ENCODE peak calls at places on chromosomes 3 and 15, in four cellular contexts. Q, J, Y and G are unnamed samples. For H3K27me3, the result is how much of the 10 kb centered on the place peaks cover.

GRCh38 chr3:165181556-165181955 is 14.6 kb downstream of the SLITRK3 start:
- DNase-seq in Q (no peak), J (no peak), Y (no peak), G (no peak)

GRCh38 chr3:153961498-153961897 is 159.7 kb upstream of the ARHGEF26 start:
- DNase-seq in Q (no peak), J (no peak), Y (no peak), G (no peak)

GRCh38 chr3:37053337-37053736 is 60.0 kb downstream of the MLH1 start:
- DNase-seq in Q (no peak), J (no peak), Y (no peak), G (no peak)

GRCh38 chr15:101175396-101175795 is 76.5 kb downstream of the CHSY1 start:
- DNase-seq in Q (peak), J (no peak), Y (peak), G (no peak)

GRCh38 chr3:32334675-32335074 is 57.0 kb upstream of the CMTM7 start:
- DNase-seq in Q (no peak), J (no peak), Y (no peak), G (peak)

GRCh38 chr15:59294961-59295741 is 77.5 kb downstream of the MYO1E start:
- DNase-seq in Q (no peak), J (peak), Y (no peak), G (no peak)

GRCh38 chr15:49370782-49371181 is 52.3 kb upstream of the FGF7 start:
- DNase-seq in Q (no peak), J (peak), Y (peak), G (no peak)

GRCh38 chr15:77865106-77865630 is 212.3 kb downstream of the TBC1D2B start:
- DNase-seq in Q (peak), J (no peak), Y (no peak), G (no peak)

GRCh38 chr3:49428697-49429100 is 425 bp downstream of the NICN1 start:
- DNase-seq in Q (no peak), J (no peak), Y (no peak), G (no peak)

GRCh38 chr3:195147649-195148121 is 123.3 kb downstream of the XXYLT1 start:
- DNase-seq in Q (no peak), J (no peak), Y (no peak), G (no peak)

GRCh38 chr3:5423076-5423475 is 235.6 kb downstream of the EDEM1 start:
- DNase-seq in Q (no peak), J (no peak), Y (peak), G (no peak)

GRCh38 chr3:47583320-47584075 is 4.8 kb upstream of the CSPG5 start:
- DNase-seq in Q (no peak), J (no peak), Y (no peak), G (no peak)

GRCh38 chr15:29040367-29040745 is 154.6 kb downstream of the APBA2 start:
- DNase-seq in Q (peak), J (peak), Y (no peak), G (no peak)

GRCh38 chr15:58962662-58963565 is 24.5 kb upstream of the RNF111 start:
- DNase-seq in Q (no peak), J (peak), Y (no peak), G (no peak)

GRCh38 chr3:127630811-127631714 is 2.1 kb downstream of the PODXL2 start:
- DNase-seq in Q (no peak), J (no peak), Y (no peak), G (no peak)

GRCh38 chr3:107988464-107989156 is 102.2 kb downstream of the CD47 start:
- DNase-seq in Q (no peak), J (peak), Y (no peak), G (no peak)

GRCh38 chr15:61835476-61836106 is 224.7 kb downstream of the VPS13C start:
- DNase-seq in Q (no peak), J (peak), Y (peak), G (peak)

GRCh38 chr3:12556243-12556722 is 604 bp upstream of the MKRN2 start:
- DNase-seq in Q (no peak), J (no peak), Y (no peak), G (no peak)

GRCh38 chr3:149466192-149466591 is 8.3 kb upstream of the TM4SF4 start:
- DNase-seq in Q (no peak), J (peak), Y (no peak), G (no peak)

GRCh38 chr15:101452572-101452971 is 36.9 kb downstream of the PCSK6 start:
- DNase-seq in Q (no peak), J (no peak), Y (no peak), G (no peak)

GRCh38 chr3:30198162-30198561 is 408.2 kb upstream of the TGFBR2 start:
- DNase-seq in Q (no peak), J (no peak), Y (peak), G (no peak)

GRCh38 chr3:49868951-49869454 is 703 bp downstream of the CAMKV start:
- DNase-seq in Q (no peak), J (no peak), Y (no peak), G (no peak)

GRCh38 chr3:176737480-176738147 is 459.7 kb downstream of the TBL1XR1 start:
- DNase-seq in Q (no peak), J (no peak), Y (no peak), G (no peak)

GRCh38 chr3:183217548-183218321 is 35.3 kb upstream of the B3GNT5 start:
- DNase-seq in Q (no peak), J (no peak), Y (peak), G (no peak)

GRCh38 chr3:196969660-196970546 is 1.3 kb upstream of the PIGZ start:
- DNase-seq in Q (peak), J (peak), Y (peak), G (peak)

GRCh38 chr3:158404319-158404718 is 166.7 kb upstream of the MLF1 start:
- DNase-seq in Q (no peak), J (no peak), Y (no peak), G (no peak)

GRCh38 chr3:112734171-112734570 is 93.2 kb upstream of the CCDC80 start:
- DNase-seq in Q (no peak), J (peak), Y (no peak), G (no peak)

GRCh38 chr3:112734718-112735350 is 93.9 kb upstream of the CCDC80 start:
- DNase-seq in Q (no peak), J (peak), Y (peak), G (peak)

GRCh38 chr3:112735927-112736326 is 95.0 kb upstream of the CCDC80 start:
- DNase-seq in Q (no peak), J (no peak), Y (no peak), G (no peak)

GRCh38 chr3:112730210-112730609 is 89.3 kb upstream of the CCDC80 start:
- DNase-seq in Q (no peak), J (no peak), Y (no peak), G (no peak)
- TF ChIP-seq CTCF in Q (no peak), J (peak), Y (no peak), G (no peak)

GRCh38 chr15:84609818-84610525 is 9.2 kb downstream of the ZSCAN2 start:
- DNase-seq in Q (no peak), J (no peak), Y (no peak), G (no peak)
- H3K27ac ChIP-seq in Q (no peak), J (no peak), Y (no peak), G (no peak)

DNA sequence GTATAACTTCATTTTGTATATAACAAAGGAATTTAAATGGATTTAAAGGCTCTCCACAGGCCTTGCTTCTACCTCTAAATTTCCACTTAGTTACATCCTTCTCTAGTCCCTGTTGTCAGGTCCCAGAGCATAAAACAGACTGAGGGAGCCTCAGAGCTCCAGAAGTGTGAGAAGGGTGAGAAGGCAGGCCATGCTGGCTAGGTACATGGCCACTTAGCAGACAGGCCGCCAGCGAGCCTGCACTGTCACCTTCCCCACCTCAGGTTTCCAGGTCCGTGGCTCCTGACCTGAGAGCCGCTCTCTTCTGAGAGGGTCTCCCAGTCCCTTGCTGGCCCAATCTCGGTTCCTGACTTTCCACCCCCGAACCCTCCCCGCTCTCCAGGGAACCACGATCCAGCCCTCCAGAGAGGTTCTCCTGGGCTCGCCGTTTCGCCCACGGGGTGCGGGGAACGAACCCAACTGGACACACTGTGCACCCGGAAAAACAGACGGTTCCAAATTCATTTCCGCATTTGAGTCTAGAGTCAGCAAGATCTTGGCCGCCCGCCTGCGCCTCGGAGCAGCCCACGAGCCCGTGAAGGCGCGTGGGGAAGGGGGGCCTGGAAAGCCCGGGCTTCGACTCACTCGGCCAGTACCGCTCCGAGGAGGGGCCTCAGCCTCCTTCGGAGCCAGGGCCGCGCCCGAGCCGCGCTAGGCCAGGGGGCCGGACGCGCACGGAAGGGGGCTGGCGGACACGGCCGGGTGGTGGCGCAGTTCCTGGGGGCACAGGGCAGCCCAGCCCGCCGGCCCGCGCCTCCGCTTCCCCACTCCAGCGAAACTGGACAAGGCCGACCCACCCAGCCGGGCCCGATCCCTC is 16.7 kb upstream of the SOX2 start:
- DNase-seq in Q (no peak), J (peak), Y (no peak), G (no peak)
- H3K27me3 ChIP-seq in Q (half or more), J (under half), Y (under half), G (half or more)

DNA sequence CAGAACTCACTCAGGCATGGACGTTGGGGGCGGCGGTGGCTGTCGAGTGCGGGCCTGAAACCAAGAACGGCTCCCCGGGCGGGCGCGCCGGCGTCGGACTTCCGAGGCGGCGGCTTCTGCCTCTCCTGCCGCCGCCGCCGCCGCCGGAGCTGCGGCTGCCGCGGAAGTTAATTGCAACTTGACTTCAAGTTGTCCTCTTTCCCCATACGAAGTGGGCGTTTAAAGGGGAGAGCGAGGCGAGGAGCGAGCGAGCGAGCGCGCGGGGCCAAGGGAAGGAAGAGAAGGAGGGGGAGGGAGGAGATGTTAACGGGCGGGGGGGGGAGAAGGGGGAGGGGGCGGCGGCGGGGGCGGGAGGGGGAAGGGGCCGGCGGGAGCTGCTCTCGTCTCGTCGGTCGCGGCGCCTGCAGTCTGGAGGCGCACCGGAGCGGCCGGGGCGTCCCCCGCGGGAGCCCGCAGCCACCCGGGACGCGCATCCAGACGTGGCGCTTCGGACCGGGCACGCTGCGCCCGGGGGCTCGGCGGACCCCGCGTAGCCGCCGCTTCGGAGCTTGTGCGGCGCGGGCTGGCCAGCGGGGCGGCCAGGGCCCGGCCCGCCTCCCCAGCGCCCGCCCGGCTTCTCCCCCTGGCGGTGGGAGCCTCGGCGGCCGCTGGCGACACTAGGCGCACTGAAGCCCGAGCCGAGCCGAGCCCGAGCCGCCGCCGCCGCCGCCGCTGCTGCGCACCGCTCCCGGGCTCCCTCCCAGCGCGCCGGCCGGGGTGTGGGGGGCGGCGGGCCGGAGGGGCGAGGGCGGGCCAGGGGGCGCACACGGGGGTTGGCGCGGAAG is 19.7 kb upstream of the SATB1 start:
- DNase-seq in Q (peak), J (peak), Y (peak), G (peak)
- TF ChIP-seq CTCF in Q (peak), J (no peak), Y (no peak), G (no peak)

GRCh38 chr3:24096695-24097290 is 151.7 kb downstream of the NR1D2 start:
- DNase-seq in Q (no peak), J (no peak), Y (no peak), G (no peak)
- H3K27ac ChIP-seq in Q (no peak), J (no peak), Y (no peak), G (no peak)

DNA sequence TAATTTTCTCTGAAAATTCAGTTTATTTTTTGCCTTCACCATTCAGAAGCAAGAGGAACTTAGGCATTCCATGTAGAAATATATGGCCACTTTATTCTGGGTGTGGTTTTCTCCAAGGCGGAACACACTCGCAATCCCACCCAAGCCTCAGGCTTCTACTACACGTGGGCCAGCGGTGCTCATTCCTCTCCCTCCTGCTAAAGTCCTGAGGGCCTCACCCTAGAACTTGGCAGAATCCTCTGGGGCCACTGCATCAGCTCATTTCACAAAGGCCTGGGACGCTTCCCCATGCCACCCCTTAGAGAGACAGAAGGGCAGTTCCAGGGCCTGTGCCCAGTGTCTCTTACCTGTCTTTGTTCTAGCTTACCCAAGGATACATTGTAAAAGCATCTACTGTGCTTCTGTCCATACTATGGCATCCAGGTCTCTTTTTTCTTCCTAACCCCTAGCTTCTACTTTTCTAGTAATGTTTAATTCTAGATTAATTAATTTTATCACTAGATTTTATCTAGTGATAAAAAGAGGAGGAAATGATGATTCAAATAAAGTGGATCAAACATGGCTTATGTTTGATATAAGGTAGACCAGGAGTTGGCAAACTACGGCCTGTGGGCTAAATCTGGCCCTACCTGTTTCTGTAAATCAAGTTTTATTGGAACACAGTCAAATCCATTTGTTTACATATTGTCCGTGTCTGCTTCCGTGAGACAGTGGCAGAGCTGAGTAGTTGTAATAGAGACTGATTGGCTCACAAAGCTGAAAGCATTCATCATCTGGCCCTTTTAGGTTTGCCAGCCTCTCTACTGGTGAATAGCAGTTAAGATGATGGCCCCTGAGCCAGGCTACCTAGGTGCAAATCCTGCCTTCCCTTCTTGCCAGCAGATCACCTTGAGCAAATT is 29.8 kb downstream of the LARS2 start:
- DNase-seq in Q (no peak), J (no peak), Y (no peak), G (no peak)
- H3K27me3 ChIP-seq in Q (under half), J (under half), Y (under half), G (under half)

GRCh38 chr3:54294214-54294613 is 171.9 kb downstream of the CACNA2D3 start:
- DNase-seq in Q (no peak), J (no peak), Y (no peak), G (no peak)
- TF ChIP-seq CTCF in Q (no peak), J (no peak), Y (no peak), G (no peak)

GRCh38 chr15:23565395-23566069 is at the start of gene MKRN3:
- DNase-seq in Q (no peak), J (peak), Y (peak), G (peak)
- H3K27ac ChIP-seq in Q (no peak), J (no peak), Y (peak), G (peak)

GRCh38 chr3:46090161-46090591 is 62.9 kb upstream of the XCR1 start:
- DNase-seq in Q (no peak), J (no peak), Y (no peak), G (no peak)

GRCh38 chr3:46091046-46091445 is 63.8 kb upstream of the XCR1 start:
- DNase-seq in Q (no peak), J (no peak), Y (peak), G (no peak)

GRCh38 chr3:46091971-46092703 is 64.9 kb upstream of the XCR1 start:
- DNase-seq in Q (no peak), J (no peak), Y (peak), G (no peak)

GRCh38 chr3:46087871-46088270 is 60.6 kb upstream of the XCR1 start:
- DNase-seq in Q (no peak), J (peak), Y (peak), G (no peak)

DNA sequence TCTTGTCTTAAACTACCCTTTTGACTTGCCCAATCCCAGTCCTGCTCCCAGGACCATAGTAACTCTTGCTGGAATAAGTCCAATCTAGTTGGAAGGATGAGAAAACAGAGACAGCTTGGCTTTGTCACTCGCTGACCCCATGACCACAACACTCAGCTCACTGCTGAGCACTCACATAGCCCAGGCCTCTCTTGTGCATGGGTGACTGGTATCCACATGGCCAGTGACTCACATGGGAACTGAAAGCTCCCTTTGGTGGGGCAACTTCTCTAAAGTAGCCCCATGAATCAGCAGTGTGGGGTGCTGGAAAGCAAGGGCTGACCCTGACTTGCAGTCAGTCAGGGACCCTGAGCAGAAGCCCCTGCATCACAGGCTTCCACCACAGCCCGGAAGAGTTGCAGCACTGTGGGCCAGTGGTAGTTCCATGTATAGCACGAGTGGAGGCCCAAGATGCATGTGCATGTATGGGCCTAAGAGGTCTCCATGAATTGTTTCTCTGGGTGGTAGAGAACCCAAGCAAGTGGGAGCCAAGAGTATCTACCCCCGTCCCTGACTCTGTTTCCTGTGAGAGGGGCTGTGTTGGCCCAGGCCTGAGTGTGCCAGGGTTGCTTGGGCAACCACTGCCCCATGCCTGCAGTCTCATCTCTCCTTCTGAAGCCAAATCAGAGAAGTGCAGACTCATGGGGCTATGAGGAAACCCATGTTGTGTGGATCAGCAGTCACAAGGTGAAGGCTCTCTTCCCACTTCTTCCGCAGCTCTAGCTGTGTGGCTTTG is 62.1 kb upstream of the XCR1 start:
- DNase-seq in Q (peak), J (peak), Y (peak), G (no peak)
- H3K27me3 ChIP-seq in Q (under half), J (under half), Y (under half), G (under half)